ENCODE peak calls at places on chromosomes 2 and 18, in eight cellular contexts. One of them, this sample, is unnamed.

GRCh38 chr2:1973636-1974035 is 229.3 kb upstream of the PXDN start:
- DNase-seq in GM03348: no peak
- DNase-seq in mucosa of descending colon: no peak
- DNase-seq in MM.1S: no peak
- DNase-seq in iPS DF 19.7: no peak
- DNase-seq in stromal cell of bone marrow: no peak
- DNase-seq in H9: no peak
- DNase-seq in NT2/D1: no peak
- DNase-seq in this sample: no peak

GRCh38 chr18:59374112-59374511 is 15.0 kb upstream of the LMAN1 start:
- DNase-seq in H9: no peak
- DNase-seq in stromal cell of bone marrow: no peak
- DNase-seq in mucosa of descending colon: no peak
- DNase-seq in MM.1S: no peak
- DNase-seq in iPS DF 19.7: no peak
- DNase-seq in NT2/D1: no peak
- DNase-seq in GM03348: no peak
- DNase-seq in this sample: no peak

GRCh38 chr2:232085179-232085578 is 123.7 kb downstream of the DIS3L2 start:
- DNase-seq in mucosa of descending colon: no peak
- DNase-seq in NT2/D1: no peak
- DNase-seq in stromal cell of bone marrow: no peak
- DNase-seq in H9: no peak
- DNase-seq in GM03348: no peak
- DNase-seq in iPS DF 19.7: no peak
- DNase-seq in MM.1S: no peak
- DNase-seq in this sample: no peak

GRCh38 chr2:85506768-85507181 is 32.2 kb upstream of the MAT2A start:
- DNase-seq in iPS DF 19.7: no peak
- DNase-seq in mucosa of descending colon: no peak
- DNase-seq in MM.1S: no peak
- DNase-seq in GM03348: no peak
- DNase-seq in H9: no peak
- DNase-seq in NT2/D1: no peak
- DNase-seq in stromal cell of bone marrow: peak
- DNase-seq in this sample: no peak

GRCh38 chr2:127176371-127177311 is 43.5 kb downstream of the CYP27C1 start:
- DNase-seq in H9: no peak
- DNase-seq in GM03348: peak
- DNase-seq in NT2/D1: no peak
- DNase-seq in iPS DF 19.7: no peak
- DNase-seq in mucosa of descending colon: no peak
- DNase-seq in stromal cell of bone marrow: no peak
- DNase-seq in MM.1S: no peak
- DNase-seq in this sample: peak

GRCh38 chr2:216343221-216343985 is 28.9 kb downstream of the MARCHF4 start:
- DNase-seq in GM03348: no peak
- DNase-seq in mucosa of descending colon: no peak
- DNase-seq in MM.1S: no peak
- DNase-seq in iPS DF 19.7: no peak
- DNase-seq in stromal cell of bone marrow: no peak
- DNase-seq in H9: no peak
- DNase-seq in NT2/D1: no peak
- DNase-seq in this sample: no peak

GRCh38 chr2:171432969-171433762 is 624 bp downstream of the METTL8 start:
- DNase-seq in GM03348: peak
- DNase-seq in MM.1S: peak
- DNase-seq in NT2/D1: peak
- DNase-seq in mucosa of descending colon: peak
- DNase-seq in stromal cell of bone marrow: no peak
- DNase-seq in iPS DF 19.7: no peak
- DNase-seq in H9: peak
- DNase-seq in this sample: peak

GRCh38 chr2:26033270-26033768 is 565 bp upstream of the RAB10 start:
- DNase-seq in stromal cell of bone marrow: peak
- DNase-seq in H9: no peak
- DNase-seq in iPS DF 19.7: peak
- DNase-seq in GM03348: no peak
- DNase-seq in NT2/D1: peak
- DNase-seq in MM.1S: no peak
- DNase-seq in mucosa of descending colon: peak
- DNase-seq in this sample: peak

GRCh38 chr2:29165362-29166236 is 50.4 kb downstream of the CLIP4 start:
- DNase-seq in MM.1S: no peak
- DNase-seq in stromal cell of bone marrow: no peak
- DNase-seq in H9: no peak
- DNase-seq in iPS DF 19.7: no peak
- DNase-seq in mucosa of descending colon: no peak
- DNase-seq in NT2/D1: no peak
- DNase-seq in GM03348: peak
- DNase-seq in this sample: no peak

GRCh38 chr18:47749195-47749973 is 181.1 kb downstream of the SMAD2 start:
- DNase-seq in mucosa of descending colon: peak
- DNase-seq in MM.1S: peak
- DNase-seq in H9: peak
- DNase-seq in GM03348: peak
- DNase-seq in NT2/D1: peak
- DNase-seq in iPS DF 19.7: no peak
- DNase-seq in stromal cell of bone marrow: peak
- DNase-seq in this sample: peak

GRCh38 chr2:142756430-142756829 is 121.0 kb upstream of the KYNU start:
- DNase-seq in GM03348: no peak
- DNase-seq in MM.1S: no peak
- DNase-seq in mucosa of descending colon: no peak
- DNase-seq in iPS DF 19.7: no peak
- DNase-seq in H9: no peak
- DNase-seq in NT2/D1: no peak
- DNase-seq in stromal cell of bone marrow: no peak
- DNase-seq in this sample: no peak

GRCh38 chr2:59181347-59181746 is 940.2 kb upstream of the FANCL start:
- DNase-seq in H9: no peak
- DNase-seq in GM03348: no peak
- DNase-seq in stromal cell of bone marrow: no peak
- DNase-seq in MM.1S: no peak
- DNase-seq in iPS DF 19.7: no peak
- DNase-seq in NT2/D1: no peak
- DNase-seq in mucosa of descending colon: no peak
- DNase-seq in this sample: no peak

GRCh38 chr2:74778381-74779371 is 55.3 kb upstream of the HK2 start:
- DNase-seq in H9: peak
- DNase-seq in iPS DF 19.7: peak
- DNase-seq in mucosa of descending colon: no peak
- DNase-seq in NT2/D1: no peak
- DNase-seq in MM.1S: no peak
- DNase-seq in GM03348: peak
- DNase-seq in stromal cell of bone marrow: no peak
- DNase-seq in this sample: no peak

GRCh38 chr2:232628466-232629200 is 4.8 kb upstream of the EFHD1 start:
- DNase-seq in stromal cell of bone marrow: no peak
- DNase-seq in MM.1S: no peak
- DNase-seq in GM03348: no peak
- DNase-seq in H9: no peak
- DNase-seq in mucosa of descending colon: no peak
- DNase-seq in NT2/D1: no peak
- DNase-seq in iPS DF 19.7: no peak
- DNase-seq in this sample: no peak

GRCh38 chr2:10223932-10224720 is 78.6 kb upstream of the HPCAL1 start:
- DNase-seq in iPS DF 19.7: no peak
- DNase-seq in GM03348: no peak
- DNase-seq in mucosa of descending colon: peak
- DNase-seq in MM.1S: no peak
- DNase-seq in stromal cell of bone marrow: no peak
- DNase-seq in H9: no peak
- DNase-seq in NT2/D1: no peak
- DNase-seq in this sample: no peak

GRCh38 chr2:224958873-224959272 is 83.4 kb downstream of the DOCK10 start:
- DNase-seq in MM.1S: no peak
- DNase-seq in H9: no peak
- DNase-seq in stromal cell of bone marrow: no peak
- DNase-seq in GM03348: peak
- DNase-seq in NT2/D1: no peak
- DNase-seq in mucosa of descending colon: no peak
- DNase-seq in iPS DF 19.7: no peak
- DNase-seq in this sample: no peak

GRCh38 chr2:48471048-48471474 is 58.9 kb upstream of the STON1 start:
- DNase-seq in mucosa of descending colon: no peak
- DNase-seq in iPS DF 19.7: peak
- DNase-seq in H9: no peak
- DNase-seq in NT2/D1: peak
- DNase-seq in GM03348: peak
- DNase-seq in stromal cell of bone marrow: peak
- DNase-seq in MM.1S: peak
- DNase-seq in this sample: no peak

GRCh38 chr2:28232267-28232666 is 160.4 kb upstream of the FOSL2 start:
- DNase-seq in H9: no peak
- DNase-seq in MM.1S: no peak
- DNase-seq in mucosa of descending colon: no peak
- DNase-seq in NT2/D1: no peak
- DNase-seq in GM03348: peak
- DNase-seq in stromal cell of bone marrow: no peak
- DNase-seq in iPS DF 19.7: no peak
- DNase-seq in this sample: no peak

GRCh38 chr2:55838653-55839052 is 84.9 kb downstream of the EFEMP1 start:
- DNase-seq in GM03348: no peak
- DNase-seq in stromal cell of bone marrow: no peak
- DNase-seq in NT2/D1: no peak
- DNase-seq in mucosa of descending colon: no peak
- DNase-seq in MM.1S: no peak
- DNase-seq in iPS DF 19.7: no peak
- DNase-seq in H9: no peak
- DNase-seq in this sample: no peak

GRCh38 chr2:37232131-37232933 is 874 bp downstream of the NDUFAF7 start:
- DNase-seq in mucosa of descending colon: peak
- DNase-seq in NT2/D1: no peak
- DNase-seq in MM.1S: no peak
- DNase-seq in iPS DF 19.7: no peak
- DNase-seq in GM03348: peak
- DNase-seq in H9: no peak
- DNase-seq in stromal cell of bone marrow: no peak
- DNase-seq in this sample: no peak

GRCh38 chr18:44937985-44938384 is 257.3 kb downstream of the SETBP1 start:
- DNase-seq in stromal cell of bone marrow: no peak
- DNase-seq in MM.1S: no peak
- DNase-seq in NT2/D1: no peak
- DNase-seq in GM03348: no peak
- DNase-seq in iPS DF 19.7: no peak
- DNase-seq in mucosa of descending colon: no peak
- DNase-seq in H9: no peak
- DNase-seq in this sample: no peak

GRCh38 chr2:177604291-177605065 is 211.9 kb downstream of the AGPS start:
- DNase-seq in mucosa of descending colon: no peak
- DNase-seq in H9: peak
- DNase-seq in MM.1S: peak
- DNase-seq in iPS DF 19.7: peak
- DNase-seq in NT2/D1: peak
- DNase-seq in GM03348: peak
- DNase-seq in stromal cell of bone marrow: peak
- DNase-seq in this sample: no peak

GRCh38 chr2:216690451-216691209 is 4.7 kb downstream of the IGFBP5 start:
- DNase-seq in MM.1S: no peak
- DNase-seq in mucosa of descending colon: no peak
- DNase-seq in NT2/D1: no peak
- DNase-seq in iPS DF 19.7: no peak
- DNase-seq in stromal cell of bone marrow: no peak
- DNase-seq in GM03348: peak
- DNase-seq in H9: no peak
- DNase-seq in this sample: no peak

GRCh38 chr2:101883860-101884259 is 107.9 kb upstream of the IL1R2 start:
- DNase-seq in MM.1S: peak
- DNase-seq in iPS DF 19.7: no peak
- DNase-seq in NT2/D1: no peak
- DNase-seq in H9: no peak
- DNase-seq in GM03348: peak
- DNase-seq in mucosa of descending colon: no peak
- DNase-seq in stromal cell of bone marrow: peak
- DNase-seq in this sample: no peak

GRCh38 chr2:238220892-238221521 is 17.5 kb upstream of the ILKAP start:
- DNase-seq in GM03348: peak
- DNase-seq in H9: peak
- DNase-seq in NT2/D1: no peak
- DNase-seq in stromal cell of bone marrow: no peak
- DNase-seq in MM.1S: no peak
- DNase-seq in iPS DF 19.7: no peak
- DNase-seq in mucosa of descending colon: no peak
- DNase-seq in this sample: no peak

GRCh38 chr2:74297391-74297790 is 45.8 kb downstream of the SLC4A5 start:
- DNase-seq in iPS DF 19.7: no peak
- DNase-seq in H9: no peak
- DNase-seq in NT2/D1: no peak
- DNase-seq in stromal cell of bone marrow: no peak
- DNase-seq in mucosa of descending colon: no peak
- DNase-seq in GM03348: no peak
- DNase-seq in MM.1S: no peak
- DNase-seq in this sample: no peak

GRCh38 chr18:59560556-59560955 is 136.7 kb downstream of the CCBE1 start:
- DNase-seq in H9: no peak
- DNase-seq in iPS DF 19.7: no peak
- DNase-seq in GM03348: no peak
- DNase-seq in NT2/D1: no peak
- DNase-seq in stromal cell of bone marrow: no peak
- DNase-seq in MM.1S: no peak
- DNase-seq in mucosa of descending colon: no peak
- DNase-seq in this sample: no peak

GRCh38 chr2:70190086-70190412 is 770 bp downstream of the C2orf42 start:
- DNase-seq in H9: no peak
- DNase-seq in NT2/D1: peak
- DNase-seq in stromal cell of bone marrow: peak
- DNase-seq in MM.1S: no peak
- DNase-seq in mucosa of descending colon: no peak
- DNase-seq in iPS DF 19.7: no peak
- DNase-seq in GM03348: peak
- DNase-seq in this sample: no peak

GRCh38 chr2:152344561-152345195 is 9.7 kb downstream of the FMNL2 start:
- DNase-seq in mucosa of descending colon: no peak
- DNase-seq in H9: no peak
- DNase-seq in NT2/D1: no peak
- DNase-seq in iPS DF 19.7: no peak
- DNase-seq in GM03348: no peak
- DNase-seq in stromal cell of bone marrow: no peak
- DNase-seq in MM.1S: no peak
- DNase-seq in this sample: no peak

GRCh38 chr2:181563101-181563692 is 93.7 kb downstream of the CERKL start:
- DNase-seq in GM03348: peak
- DNase-seq in stromal cell of bone marrow: no peak
- DNase-seq in mucosa of descending colon: no peak
- DNase-seq in NT2/D1: no peak
- DNase-seq in iPS DF 19.7: no peak
- DNase-seq in MM.1S: peak
- DNase-seq in H9: no peak
- DNase-seq in this sample: no peak

GRCh38 chr2:203535078-203535783 is at the start of gene RAPH1:
- DNase-seq in GM03348: peak
- DNase-seq in H9: peak
- DNase-seq in iPS DF 19.7: peak
- DNase-seq in MM.1S: peak
- DNase-seq in mucosa of descending colon: peak
- DNase-seq in NT2/D1: peak
- DNase-seq in stromal cell of bone marrow: peak
- DNase-seq in this sample: peak

GRCh38 chr2:236078675-236079255 is 89.4 kb downstream of the GBX2 start:
- DNase-seq in H9: no peak
- DNase-seq in GM03348: no peak
- DNase-seq in iPS DF 19.7: no peak
- DNase-seq in mucosa of descending colon: no peak
- DNase-seq in stromal cell of bone marrow: no peak
- DNase-seq in NT2/D1: no peak
- DNase-seq in MM.1S: no peak
- DNase-seq in this sample: no peak